ENCODE peak calls at places on chromosomes 1 and 21, in nine cellular contexts. F, S, D, Z, L, K, P, C and U are unnamed samples.

GRCh38 chr1:110148961-110149360 is 1.3 kb upstream of the SLC6A17 start:
- DNase-seq in F (no peak), S (no peak), D (no peak), Z (no peak), L (no peak), K (no peak), P (no peak), C (no peak), U (no peak)

GRCh38 chr1:219324629-219325367 is 151.1 kb downstream of the LYPLAL1 start:
- DNase-seq in F (peak; percentile 84), S (no peak), D (no peak), Z (no peak), L (no peak), K (peak; percentile 67), P (peak; percentile 85), C (no peak), U (peak; percentile 82)

GRCh38 chr1:248816042-248816851 is 9.5 kb downstream of the SH3BP5L start:
- DNase-seq in F (no peak), S (no peak), D (no peak), Z (no peak), L (no peak), K (no peak), P (no peak), C (no peak), U (no peak)

GRCh38 chr1:109770331-109771095 is 6.8 kb upstream of the EPS8L3 start:
- DNase-seq in F (no peak), S (no peak), D (no peak), Z (peak; percentile 37), L (no peak), K (no peak), P (no peak), C (no peak), U (no peak)

GRCh38 chr21:31630062-31630711 is 29.3 kb upstream of the SOD1 start:
- DNase-seq in F (peak; percentile 73), S (no peak), D (peak; percentile 68), Z (peak; percentile 51), L (no peak), K (peak; percentile 3), P (no peak), C (no peak), U (peak; percentile 7)

GRCh38 chr1:167263784-167264464 is 43.2 kb downstream of the POU2F1 start:
- DNase-seq in F (no peak), S (no peak), D (no peak), Z (no peak), L (no peak), K (no peak), P (no peak), C (no peak), U (no peak)

GRCh38 chr1:203425668-203425999 is 50.0 kb upstream of the PRELP start:
- DNase-seq in F (no peak), S (no peak), D (no peak), Z (no peak), L (no peak), K (no peak), P (no peak), C (no peak), U (no peak)

GRCh38 chr1:59880735-59881134 is 45.8 kb downstream of the CYP2J2 start:
- DNase-seq in F (no peak), S (no peak), D (no peak), Z (peak; percentile 24), L (no peak), K (no peak), P (no peak), C (no peak), U (no peak)

GRCh38 chr1:27632387-27633297 is 2.3 kb downstream of the FGR start:
- DNase-seq in F (no peak), S (peak; percentile 45), D (no peak), Z (no peak), L (no peak), K (no peak), P (no peak), C (peak; percentile 65), U (no peak)

GRCh38 chr1:8363186-8363585 is 45.3 kb downstream of the SLC45A1 start:
- DNase-seq in F (no peak), S (no peak), D (no peak), Z (no peak), L (no peak), K (no peak), P (no peak), C (no peak), U (no peak)

GRCh38 chr1:56898888-56899287 is 44.3 kb downstream of the C8A start:
- DNase-seq in F (no peak), S (no peak), D (no peak), Z (no peak), L (no peak), K (no peak), P (no peak), C (no peak), U (no peak)

GRCh38 chr1:114979278-114979891 is 50.2 kb upstream of the TSHB start:
- DNase-seq in F (no peak), S (peak; percentile 47), D (peak; percentile 11), Z (peak; percentile 31), L (peak; percentile 46), K (peak; percentile 21), P (peak; percentile 11), C (peak; percentile 65), U (no peak)

GRCh38 chr1:179447489-179447888 is 81.7 kb downstream of the AXDND1 start:
- DNase-seq in F (no peak), S (no peak), D (no peak), Z (no peak), L (peak; percentile 18), K (no peak), P (no peak), C (no peak), U (no peak)

GRCh38 chr1:28322209-28322608 is 6.6 kb upstream of the MED18 start:
- DNase-seq in F (no peak), S (no peak), D (no peak), Z (no peak), L (no peak), K (no peak), P (no peak), C (no peak), U (no peak)

GRCh38 chr21:26842976-26843911 is 2.0 kb downstream of the ADAMTS1 start:
- DNase-seq in F (peak; percentile 75), S (no peak), D (no peak), Z (peak; percentile 93), L (peak; percentile 49), K (peak; percentile 92), P (peak; percentile 94), C (no peak), U (peak; percentile 70)